ENCODE peak calls at places on chromosomes 2 and 18, in six cellular contexts. D is A549, Y is HepG2, X is IMR-90, E is K562, M is GM12878. W is an unnamed sample.

GRCh38 chr2:57869763-57870344 is 176.8 kb upstream of the VRK2 start:
- DNase-seq in D (no peak), Y (no peak), X (no peak), E (no peak), M (no peak), W (no peak)

GRCh38 chr18:10705786-10706185 is 180.0 kb downstream of the NAPG start:
- DNase-seq in D (no peak), Y (peak), X (no peak), E (no peak), M (no peak), W (no peak)

GRCh38 chr2:62998949-62999348 is 51.7 kb upstream of the OTX1 start:
- DNase-seq in D (no peak), Y (no peak), X (peak), E (no peak), M (no peak), W (no peak)

GRCh38 chr2:74474899-74475298 is 2.4 kb upstream of the MRPL53 start:
- DNase-seq in D (no peak), Y (no peak), X (no peak), E (no peak), M (no peak), W (no peak)

GRCh38 chr18:59286341-59286740 is 13.1 kb upstream of the RAX start:
- DNase-seq in D (no peak), Y (no peak), X (no peak), E (no peak), M (no peak), W (no peak)

GRCh38 chr2:214386720-214387119 is 24.1 kb upstream of the VWC2L start:
- DNase-seq in D (no peak), Y (no peak), X (no peak), E (no peak), M (no peak), W (no peak)

GRCh38 chr2:60414731-60415130 is 138.7 kb downstream of the BCL11A start:
- DNase-seq in D (no peak), Y (no peak), X (peak), E (no peak), M (no peak), W (no peak)

GRCh38 chr2:171447675-171448074 is 13.6 kb downstream of the DCAF17 start:
- DNase-seq in D (no peak), Y (no peak), X (no peak), E (no peak), M (no peak), W (no peak)

GRCh38 chr2:10759151-10759714 is 37.8 kb downstream of the ATP6V1C2 start:
- DNase-seq in D (no peak), Y (no peak), X (no peak), E (no peak), M (no peak), W (no peak)

GRCh38 chr2:121076885-121077549 is 208.0 kb downstream of the TFCP2L1 start:
- DNase-seq in D (peak), Y (peak), X (peak), E (peak), M (no peak), W (peak)

GRCh38 chr2:151851761-151852160 is 23.5 kb upstream of the ARL5A start:
- DNase-seq in D (no peak), Y (peak), X (no peak), E (no peak), M (no peak), W (peak)

GRCh38 chr2:200156140-200156858 is 150.2 kb upstream of the SPATS2L start:
- DNase-seq in D (peak), Y (peak), X (peak), E (no peak), M (no peak), W (no peak)
- TF ChIP-seq BHLHE40 in D (no peak), Y (no peak), X (no peak), E (no peak), M (no peak), W (no peak)

GRCh38 chr2:13996527-13996926 is 636.0 kb upstream of the LRATD1 start:
- DNase-seq in D (no peak), Y (no peak), X (no peak), E (no peak), M (no peak), W (no peak)
- TF ChIP-seq BHLHE40 in D (no peak), Y (no peak), X (no peak), E (no peak), M (no peak), W (no peak)

GRCh38 chr2:28661589-28662001 is 90.0 kb upstream of the PPP1CB start:
- DNase-seq in D (no peak), Y (no peak), X (peak), E (no peak), M (no peak), W (no peak)
- TF ChIP-seq BHLHE40 in D (no peak), Y (no peak), X (no peak), E (no peak), M (no peak), W (no peak)

GRCh38 chr2:15851076-15851693 is 89.2 kb upstream of the MYCN start:
- DNase-seq in D (no peak), Y (no peak), X (no peak), E (no peak), M (no peak), W (no peak)
- TF ChIP-seq BHLHE40 in D (no peak), Y (no peak), X (no peak), E (no peak), M (no peak), W (no peak)

DNA sequence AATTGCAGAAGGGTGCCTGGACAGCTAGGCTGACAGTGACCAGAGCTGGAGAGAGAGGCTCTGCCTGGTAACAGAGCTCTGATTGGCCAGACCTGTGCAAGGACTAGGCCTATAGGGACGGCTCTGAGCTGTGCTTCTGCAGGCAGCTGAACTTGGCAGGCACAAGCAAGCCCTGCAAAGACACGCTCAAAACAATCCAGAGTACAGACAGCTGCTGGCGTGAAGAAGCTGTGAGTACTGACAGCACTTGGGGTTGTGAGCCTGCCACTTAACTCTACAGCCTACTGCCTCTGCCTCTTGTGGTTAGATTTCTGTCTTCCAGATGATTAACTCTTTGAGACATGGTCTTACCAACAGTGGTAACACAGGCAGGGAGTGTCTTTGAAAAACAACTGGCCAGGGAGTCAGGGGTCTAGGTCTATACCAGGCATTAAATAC is 568.6 kb downstream of the TNS1 start:
- DNase-seq in D (peak), Y (peak), X (peak), E (peak), M (peak), W (peak)
- TF ChIP-seq BHLHE40 in D (no peak), Y (no peak), X (peak), E (no peak), M (no peak), W (no peak)

DNA sequence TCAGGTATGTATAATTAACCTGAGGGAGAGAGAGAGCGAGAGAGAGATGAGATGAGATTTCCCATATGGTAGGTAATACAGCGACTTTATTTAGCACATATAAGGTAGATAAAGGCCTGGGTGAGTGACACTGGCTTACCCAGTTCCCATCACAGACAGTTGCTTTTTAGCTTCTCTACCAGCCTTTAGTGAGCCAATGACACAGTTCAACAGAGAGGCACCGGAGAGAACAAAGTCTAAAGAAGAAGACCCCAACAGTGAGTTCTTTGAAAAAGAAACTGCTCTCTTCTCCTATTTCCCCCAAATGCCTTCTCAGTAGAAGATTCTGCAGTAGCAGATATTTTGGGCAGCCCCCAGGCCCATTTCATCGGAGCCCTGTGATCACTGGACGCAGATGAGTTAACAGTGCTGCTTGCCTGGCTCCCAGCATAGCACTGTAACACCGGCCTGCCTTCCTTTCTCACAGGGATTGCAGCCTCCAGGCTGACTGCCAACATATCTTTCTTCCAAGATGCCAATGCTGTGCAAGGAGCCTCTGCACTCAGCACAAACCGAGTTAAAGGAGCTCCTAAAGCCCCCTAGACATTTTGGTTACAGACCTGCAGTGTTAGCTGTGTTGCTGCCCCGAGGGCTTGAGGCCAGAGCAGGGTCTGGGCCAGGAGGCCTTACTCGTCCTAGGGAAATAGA is 58.7 kb upstream of the EML4 start:
- DNase-seq in D (no peak), Y (no peak), X (peak), E (no peak), M (no peak), W (no peak)
- TF ChIP-seq BHLHE40 in D (no peak), Y (no peak), X (no peak), E (no peak), M (no peak), W (no peak)

DNA sequence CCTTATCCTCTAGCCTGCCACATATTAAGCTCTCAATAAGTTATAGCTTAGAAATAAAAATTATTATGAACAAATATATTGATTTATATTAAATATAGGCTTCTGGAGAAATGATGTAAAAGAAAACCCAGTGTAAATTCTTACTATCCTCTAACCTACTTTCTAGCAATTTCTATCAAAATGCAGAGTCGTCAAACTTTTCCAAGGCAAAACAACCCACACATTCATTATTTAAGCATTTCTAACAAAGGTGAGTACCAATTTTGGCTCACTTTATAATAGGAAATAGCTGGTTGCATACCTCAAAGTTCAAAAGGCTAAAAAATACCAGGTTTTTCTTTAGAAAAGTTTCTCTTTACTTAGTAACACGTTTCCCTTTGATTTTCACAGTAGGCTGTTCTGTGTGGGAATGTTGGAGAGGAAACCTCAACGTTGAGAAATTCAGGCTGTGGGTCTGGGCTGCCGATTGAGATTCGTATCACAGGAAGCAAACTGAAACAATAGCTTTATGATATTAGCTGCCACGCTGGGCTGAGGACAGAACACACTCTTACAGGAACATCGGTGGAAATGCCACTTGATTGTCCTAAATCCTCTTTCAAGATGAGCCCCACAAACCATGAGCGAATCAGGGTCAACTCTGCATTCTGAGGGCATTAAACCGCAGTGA is 53.0 kb downstream of the EPAS1 start:
- DNase-seq in D (no peak), Y (no peak), X (no peak), E (no peak), M (no peak), W (no peak)
- TF ChIP-seq BHLHE40 in D (no peak), Y (no peak), X (no peak), E (no peak), M (no peak), W (no peak)

DNA sequence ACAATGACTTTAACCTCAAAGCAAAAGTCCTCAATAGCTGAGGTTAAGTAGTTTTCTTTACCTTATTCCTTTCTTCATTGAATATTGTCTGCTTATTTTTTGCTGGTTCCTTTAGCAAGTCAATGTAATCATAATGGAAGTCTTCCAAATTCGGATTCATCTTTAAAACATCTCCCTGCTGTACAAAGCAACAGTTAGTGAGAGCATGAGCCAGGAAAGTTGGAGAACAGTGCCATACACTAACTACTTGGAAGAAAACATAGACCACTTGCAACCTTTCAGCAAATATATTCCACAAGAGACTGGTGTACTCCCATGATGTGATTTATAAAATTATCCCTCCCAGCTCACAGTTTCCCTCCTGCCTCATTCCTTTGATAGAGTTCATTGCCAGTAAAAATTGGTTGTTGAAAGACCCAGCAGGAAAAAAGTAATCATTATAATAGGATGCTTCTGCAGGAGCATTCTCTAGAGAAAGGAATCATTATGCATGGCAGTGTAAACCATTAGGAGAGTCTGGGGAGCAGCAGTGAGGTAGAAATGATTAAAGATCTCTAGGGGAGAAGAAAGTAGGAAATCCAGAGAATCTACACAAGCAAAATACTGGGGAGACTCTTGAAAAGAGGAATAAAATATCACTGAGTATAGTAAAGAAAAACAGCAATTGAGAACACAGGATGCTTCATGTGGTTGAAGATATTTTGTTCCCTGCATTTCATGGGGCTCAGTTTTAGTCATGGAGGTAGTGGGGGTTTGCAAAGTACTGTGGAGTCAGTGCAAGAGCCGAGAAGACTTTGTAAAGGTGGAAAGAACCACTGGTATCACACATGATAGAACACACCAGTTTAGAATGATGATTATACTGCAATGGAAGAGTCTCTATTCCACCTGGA is 38.6 kb upstream of the TTN start:
- DNase-seq in D (no peak), Y (no peak), X (peak), E (no peak), M (no peak), W (no peak)
- TF ChIP-seq BHLHE40 in D (no peak), Y (no peak), X (no peak), E (no peak), M (no peak), W (no peak)